ENCODE peak calls at places on chromosomes 5 and 9, in six cellular contexts. M is HCT116, R is left lung, F is endodermal cell, Q is cardiac fibroblast, T is WERI-Rb-1. B is an unnamed sample.

GRCh38 chr5:173704615-173705511 is 88.4 kb upstream of the BOD1 start:
- DNase-seq in Q (no peak), F (no peak), M (no peak), T (peak), R (no peak), B (no peak)

GRCh38 chr5:69492391-69493234 is at the start of gene OCLN:
- DNase-seq in R (peak), Q (no peak), T (peak), M (peak), F (peak), B (no peak)

GRCh38 chr5:34959323-34959722 is 30.0 kb downstream of the DNAJC21 start:
- DNase-seq in F (no peak), M (no peak), Q (peak), R (no peak), T (no peak), B (no peak)

GRCh38 chr5:124744170-124744911 is 2.1 kb downstream of the ZNF608 start:
- DNase-seq in M (no peak), R (peak), T (peak), F (peak), Q (peak), B (peak)

GRCh38 chr9:105656131-105656921 is 5.9 kb upstream of the TAL2 start:
- DNase-seq in M (no peak), T (peak), R (peak), F (peak), Q (no peak), B (no peak)

GRCh38 chr9:136926154-136926704 is 18.3 kb downstream of the FBXW5 start:
- DNase-seq in F (no peak), R (no peak), T (no peak), Q (no peak), M (no peak), B (no peak)

GRCh38 chr9:95315108-95315746 is 2.3 kb downstream of the FANCC start:
- DNase-seq in M (no peak), R (no peak), T (no peak), Q (no peak), F (no peak), B (no peak)

GRCh38 chr9:129201289-129201688 is 23.2 kb upstream of the IER5L start:
- DNase-seq in Q (no peak), F (no peak), M (no peak), T (no peak), R (no peak), B (no peak)

GRCh38 chr9:125694478-125694877 is 12.5 kb downstream of the MAPKAP1 start:
- DNase-seq in R (no peak), M (no peak), Q (peak), F (peak), T (no peak), B (no peak)

GRCh38 chr9:35696520-35697215 is 6.9 kb upstream of the TPM2 start:
- DNase-seq in F (peak), T (peak), M (peak), Q (peak), R (no peak), B (peak)

GRCh38 chr5:145479271-145479670 is 355.9 kb downstream of the PRELID2 start:
- DNase-seq in F (no peak), R (no peak), Q (peak), M (no peak), T (no peak), B (no peak)

DNA sequence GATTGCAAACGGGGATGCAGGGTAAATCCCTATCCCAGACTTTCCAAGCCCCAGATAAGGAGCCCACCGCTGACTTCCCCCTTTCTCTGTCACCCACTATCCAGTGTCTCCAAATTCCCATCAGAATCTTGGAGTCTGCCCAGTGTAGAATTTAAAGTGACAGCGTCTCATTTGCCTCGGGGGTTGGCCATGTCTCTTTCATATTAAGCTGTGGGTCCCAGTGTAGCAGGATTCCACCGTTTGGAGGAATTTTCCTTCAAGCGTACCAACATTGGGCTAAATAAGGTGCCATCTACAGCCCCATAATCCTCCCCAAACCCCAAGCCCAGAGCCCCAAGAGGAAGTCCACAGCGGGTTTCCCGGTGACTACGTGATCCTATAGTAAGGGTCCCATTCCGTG is 1.1 kb downstream of the BRINP1 start:
- DNase-seq in Q (no peak), F (no peak), T (no peak), R (no peak), M (no peak), B (no peak)
- H3K4me3 ChIP-seq in Q (no peak), F (peak), T (peak), R (no peak), M (no peak), B (peak)

DNA sequence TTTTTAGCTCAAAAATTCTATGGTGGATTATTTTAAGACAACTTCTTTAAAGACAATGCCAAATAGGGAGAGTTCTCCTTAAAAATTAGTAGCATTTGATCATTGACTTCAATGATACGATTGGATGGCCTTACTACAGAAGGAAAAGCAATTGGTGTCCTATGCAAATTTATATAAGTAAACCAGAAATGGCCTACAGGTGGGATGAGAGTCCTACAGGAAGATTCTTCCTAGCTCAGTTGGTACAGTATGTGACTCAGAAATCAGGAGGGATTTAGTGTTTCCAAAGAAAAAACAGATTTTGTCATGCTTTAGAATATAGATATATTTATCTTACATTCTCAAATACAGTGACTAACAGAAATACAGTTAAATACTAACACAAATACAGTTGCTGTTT is 6.5 kb downstream of the ANKRA2 start:
- DNase-seq in M (no peak), Q (no peak), T (no peak), F (no peak), R (no peak), B (no peak)
- TF ChIP-seq CTCF in M (no peak), Q (peak), T (no peak), F (peak), R (no peak), B (no peak)

GRCh38 chr5:10761842-10762165 is 770 bp upstream of the DAP start:
- DNase-seq in M (no peak), F (no peak), Q (peak), R (no peak), T (no peak), B (no peak)
- H3K4me3 ChIP-seq in M (no peak), F (peak), Q (peak), R (peak), T (peak), B (peak)

GRCh38 chr5:134070979-134071849 is 43.3 kb upstream of the TCF7 start:
- DNase-seq in Q (no peak), M (no peak), R (no peak), T (no peak), F (peak), B (no peak)
- TF ChIP-seq CTCF in Q (no peak), M (no peak), R (no peak), T (no peak), F (peak), B (no peak)